ENCODE peak calls at places on chromosomes 2 and 18, in eight cellular contexts. A is right atrium auricular region; K is PC-3; E is brain microvascular endothelial cell; W is CD8-positive, alpha-beta memory T cell; L is sigmoid colon; I is K562; C is mucosa of descending colon. O is an unnamed sample.

GRCh38 chr2:237581751-237582746 is 8.5 kb downstream of the RAB17 start:
- DNase-seq in A (peak; percentile 88), K (no peak), E (peak; percentile 65), W (no peak), L (peak; percentile 94), I (no peak), C (no peak), O (peak; percentile 75)

GRCh38 chr18:3852321-3852720 is 402.3 kb downstream of the TGIF1 start:
- DNase-seq in A (no peak), K (no peak), E (no peak), W (no peak), L (no peak), I (no peak), C (no peak), O (no peak)

GRCh38 chr18:26290388-26290787 is 64.1 kb downstream of the TAF4B start:
- DNase-seq in A (no peak), K (no peak), E (no peak), W (no peak), L (no peak), I (no peak), C (no peak), O (no peak)

GRCh38 chr18:6327895-6328623 is 86.7 kb downstream of the L3MBTL4 start:
- DNase-seq in A (no peak), K (peak; percentile 12), E (no peak), W (no peak), L (no peak), I (no peak), C (no peak), O (no peak)

GRCh38 chr2:169106563-169107545 is 37.5 kb downstream of the DHRS9 start:
- DNase-seq in A (no peak), K (no peak), E (no peak), W (no peak), L (no peak), I (no peak), C (no peak), O (no peak)

GRCh38 chr2:100046961-100047950 is 95.1 kb downstream of the AFF3 start:
- DNase-seq in A (no peak), K (no peak), E (no peak), W (no peak), L (no peak), I (no peak), C (no peak), O (no peak)

GRCh38 chr18:50757358-50757757 is 62.5 kb downstream of the MRO start:
- DNase-seq in A (no peak), K (no peak), E (no peak), W (no peak), L (peak; percentile 82), I (no peak), C (no peak), O (no peak)

GRCh38 chr2:149049142-149049541 is 10.6 kb downstream of the LYPD6B start:
- DNase-seq in A (no peak), K (peak; percentile 36), E (no peak), W (no peak), L (no peak), I (no peak), C (no peak), O (no peak)

GRCh38 chr18:48836806-48837615 is 113.8 kb downstream of the SMAD7 start:
- DNase-seq in A (no peak), K (no peak), E (no peak), W (no peak), L (peak; percentile 61), I (no peak), C (no peak), O (no peak)

GRCh38 chr2:208175843-208176160 is 12.4 kb upstream of the CRYGA start:
- DNase-seq in A (no peak), K (no peak), E (no peak), W (no peak), L (no peak), I (no peak), C (no peak), O (no peak)

GRCh38 chr2:237743561-237744269 is 54.9 kb upstream of the RBM44 start:
- DNase-seq in A (no peak), K (peak; percentile 84), E (peak; percentile 23), W (no peak), L (no peak), I (no peak), C (no peak), O (no peak)

GRCh38 chr2:84701880-84702279 is 179.0 kb downstream of the TRABD2A start:
- DNase-seq in A (no peak), K (peak; percentile 11), E (peak; percentile 18), W (no peak), L (no peak), I (no peak), C (no peak), O (peak; percentile 97)

GRCh38 chr2:207438414-207439126 is 91.2 kb upstream of the CREB1 start:
- DNase-seq in A (no peak), K (no peak), E (no peak), W (no peak), L (no peak), I (no peak), C (no peak), O (no peak)

GRCh38 chr2:171434671-171434980 is 600 bp downstream of the DCAF17 start:
- DNase-seq in A (no peak), K (no peak), E (no peak), W (peak; percentile 70), L (peak; percentile 77), I (no peak), C (no peak), O (no peak)

GRCh38 chr2:228048838-228049490 is 132.5 kb downstream of the SPHKAP start:
- DNase-seq in A (no peak), K (peak; percentile 95), E (peak; percentile 24), W (no peak), L (no peak), I (peak; percentile 5), C (no peak), O (peak; percentile 85)
- H3K36me3 ChIP-seq in A (no peaks in the 10 kb centered on the region), K (no peaks in the 10 kb centered on the region), E (no peaks in the 10 kb centered on the region), W (no peaks in the 10 kb centered on the region), L (no peaks in the 10 kb centered on the region), I (no peaks in the 10 kb centered on the region), C (no peaks in the 10 kb centered on the region), O (no peaks in the 10 kb centered on the region)

GRCh38 chr18:9944805-9945204 is 31.0 kb downstream of the VAPA start:
- DNase-seq in A (no peak), K (no peak), E (no peak), W (no peak), L (no peak), I (no peak), C (no peak), O (no peak)
- H3K36me3 ChIP-seq in A (peaks cover 30% of the 10 kb centered on the region), K (peaks cover 51% of the 10 kb centered on the region), E (peaks cover 44% of the 10 kb centered on the region), W (peaks cover 6% of the 10 kb centered on the region), L (peaks cover 10% of the 10 kb centered on the region), I (peaks cover 95% of the 10 kb centered on the region), C (no peaks in the 10 kb centered on the region), O (peaks cover 91% of the 10 kb centered on the region)

GRCh38 chr2:191335875-191336464 is 90.8 kb downstream of the MYO1B start:
- DNase-seq in A (no peak), K (no peak), E (no peak), W (no peak), L (no peak), I (no peak), C (no peak), O (no peak)
- H3K36me3 ChIP-seq in A (no peaks in the 10 kb centered on the region), K (peaks cover 22% of the 10 kb centered on the region), E (peaks cover 3% of the 10 kb centered on the region), W (no peaks in the 10 kb centered on the region), L (no peaks in the 10 kb centered on the region), I (no peaks in the 10 kb centered on the region), C (no peaks in the 10 kb centered on the region), O (peaks cover 8% of the 10 kb centered on the region)

DNA sequence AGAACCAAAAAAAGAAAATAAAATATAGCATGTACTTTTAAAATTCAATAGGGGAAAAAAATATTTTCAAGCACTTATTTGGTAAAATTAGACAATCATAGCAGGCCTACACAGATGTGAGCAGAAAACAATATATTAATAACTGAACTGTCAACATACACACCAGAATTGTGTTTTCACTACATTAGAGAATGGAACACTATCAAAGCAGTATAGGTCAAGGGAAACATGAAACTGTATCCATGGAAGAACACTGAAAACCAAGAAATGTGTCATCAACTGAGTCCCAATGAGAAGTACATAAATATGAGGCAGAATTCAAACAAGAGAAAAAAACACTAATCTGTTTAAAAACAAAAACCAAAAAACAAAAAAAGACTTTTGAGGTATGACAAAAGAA is 132.4 kb downstream of the USP34 start:
- DNase-seq in A (no peak), K (no peak), E (no peak), W (no peak), L (no peak), I (no peak), C (no peak), O (no peak)
- H3K36me3 ChIP-seq in A (peaks cover 39% of the 10 kb centered on the region), K (peaks cover 31% of the 10 kb centered on the region), E (peaks cover 22% of the 10 kb centered on the region), W (peaks cover 12% of the 10 kb centered on the region), L (peaks cover 7% of the 10 kb centered on the region), I (peaks cover 79% of the 10 kb centered on the region), C (no peaks in the 10 kb centered on the region), O (peaks cover 72% of the 10 kb centered on the region)

GRCh38 chr2:9524291-9524690 is 31.3 kb downstream of the ADAM17 start:
- DNase-seq in A (no peak), K (no peak), E (no peak), W (no peak), L (no peak), I (no peak), C (no peak), O (no peak)

GRCh38 chr2:9525266-9525665 is 30.4 kb downstream of the ADAM17 start:
- DNase-seq in A (no peak), K (no peak), E (no peak), W (no peak), L (no peak), I (no peak), C (no peak), O (no peak)

GRCh38 chr2:9532421-9532820 is 23.2 kb downstream of the ADAM17 start:
- DNase-seq in A (no peak), K (no peak), E (no peak), W (no peak), L (no peak), I (no peak), C (no peak), O (no peak)

GRCh38 chr2:9533663-9534062 is 22.0 kb downstream of the ADAM17 start:
- DNase-seq in A (no peak), K (no peak), E (no peak), W (no peak), L (no peak), I (no peak), C (no peak), O (no peak)

DNA sequence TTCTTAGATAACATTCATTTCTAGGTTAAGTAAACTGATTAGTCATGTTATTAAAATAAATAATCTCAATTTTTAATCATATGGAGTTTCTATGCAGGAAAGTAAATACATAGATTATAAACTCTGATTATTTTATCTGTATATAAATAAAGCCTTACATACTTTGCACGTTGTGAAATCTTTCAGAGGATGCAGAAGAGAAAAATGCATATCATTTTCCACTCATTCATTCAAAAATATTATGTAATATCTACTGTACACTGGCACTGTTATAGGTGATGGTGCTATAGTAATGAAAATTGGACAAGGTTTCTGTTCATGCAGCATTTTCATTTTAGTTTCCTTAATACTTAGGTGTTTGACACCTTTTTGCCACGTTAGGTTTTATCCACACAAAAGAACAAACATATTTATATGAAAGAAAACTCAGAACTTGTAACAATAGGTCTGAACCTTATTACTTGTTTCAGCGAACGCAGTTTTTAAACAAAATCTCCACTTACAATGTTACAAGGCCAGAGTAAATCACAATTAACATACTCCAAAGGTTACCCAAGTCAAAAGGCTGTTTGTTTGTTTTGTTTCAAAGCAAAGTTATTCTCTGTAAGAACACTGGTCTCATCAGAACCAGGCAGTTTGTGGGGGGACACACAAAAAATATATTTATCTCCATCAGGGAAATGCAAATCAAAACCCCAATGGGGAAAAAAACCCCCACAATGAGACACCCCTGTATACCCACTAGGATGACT is 27.4 kb downstream of the ADAM17 start:
- DNase-seq in A (no peak), K (no peak), E (no peak), W (no peak), L (no peak), I (no peak), C (no peak), O (peak; percentile 28)
- H3K36me3 ChIP-seq in A (peaks cover 31% of the 10 kb centered on the region), K (peaks cover 23% of the 10 kb centered on the region), E (peaks cover 22% of the 10 kb centered on the region), W (peaks cover 26% of the 10 kb centered on the region), L (peaks cover 4% of the 10 kb centered on the region), I (peaks cover 68% of the 10 kb centered on the region), C (peaks cover 3% of the 10 kb centered on the region), O (peaks cover 75% of the 10 kb centered on the region)